ENCODE peak calls at places on chromosome 7, in ten cellular contexts. G, H, O, W, Y, J, I, Z, F and A are unnamed samples.

GRCh38 chr7:66099232-66099550 is 15.5 kb upstream of the CRCP start:
- DNase-seq in G (no peak), H (no peak), O (no peak), W (no peak), Y (no peak), J (peak), I (peak), Z (no peak), F (no peak), A (no peak)

GRCh38 chr7:83643012-83643411 is 5.9 kb downstream of the SEMA3E start:
- DNase-seq in G (no peak), H (no peak), O (no peak), W (no peak), Y (no peak), J (no peak), I (no peak), Z (no peak), F (no peak), A (no peak)

GRCh38 chr7:54141565-54141964 is 400.6 kb upstream of the VSTM2A start:
- DNase-seq in G (no peak), H (no peak), O (no peak), W (no peak), Y (no peak), J (no peak), I (no peak), Z (no peak), F (no peak), A (no peak)

GRCh38 chr7:79459381-79459780 is 5.9 kb upstream of the MAGI2 start:
- DNase-seq in G (no peak), H (no peak), O (no peak), W (no peak), Y (no peak), J (no peak), I (no peak), Z (no peak), F (peak), A (no peak)

GRCh38 chr7:72710983-72711382 is 117.0 kb downstream of the TYW1B start:
- DNase-seq in G (no peak), H (no peak), O (no peak), W (no peak), Y (no peak), J (no peak), I (no peak), Z (no peak), F (no peak), A (no peak)

GRCh38 chr7:39248041-39248692 is 270.5 kb downstream of the POU6F2 start:
- DNase-seq in G (no peak), H (no peak), O (no peak), W (no peak), Y (no peak), J (no peak), I (no peak), Z (no peak), F (no peak), A (no peak)

GRCh38 chr7:129783097-129783919 is 169.5 kb downstream of the UBE2H start:
- DNase-seq in G (no peak), H (no peak), O (no peak), W (no peak), Y (no peak), J (no peak), I (no peak), Z (no peak), F (no peak), A (no peak)

GRCh38 chr7:155880721-155881120 is 68.5 kb upstream of the SHH start:
- DNase-seq in G (no peak), H (no peak), O (no peak), W (no peak), Y (no peak), J (no peak), I (no peak), Z (no peak), F (no peak), A (no peak)

GRCh38 chr7:132475037-132475668 is 101.1 kb downstream of the PLXNA4 start:
- DNase-seq in G (no peak), H (no peak), O (no peak), W (no peak), Y (no peak), J (no peak), I (no peak), Z (no peak), F (no peak), A (no peak)

GRCh38 chr7:934469-935320 is 19.8 kb downstream of the ADAP1 start:
- DNase-seq in G (no peak), H (no peak), O (no peak), W (no peak), Y (no peak), J (no peak), I (no peak), Z (no peak), F (no peak), A (no peak)

GRCh38 chr7:140542226-140542625 is 62.9 kb upstream of the MKRN1 start:
- DNase-seq in G (no peak), H (no peak), O (no peak), W (no peak), Y (no peak), J (peak), I (peak), Z (no peak), F (peak), A (no peak)

GRCh38 chr7:151078233-151079040 is 2.2 kb downstream of the FASTK start:
- DNase-seq in G (no peak), H (no peak), O (no peak), W (no peak), Y (no peak), J (no peak), I (no peak), Z (no peak), F (no peak), A (no peak)

GRCh38 chr7:64602518-64602917 is 39.6 kb upstream of the ZNF680 start:
- DNase-seq in G (no peak), H (no peak), O (no peak), W (no peak), Y (no peak), J (peak), I (no peak), Z (no peak), F (peak), A (no peak)

GRCh38 chr7:19538036-19538435 is 170.8 kb downstream of the POLR1F start:
- DNase-seq in G (no peak), H (no peak), O (peak), W (no peak), Y (no peak), J (peak), I (no peak), Z (no peak), F (no peak), A (no peak)

GRCh38 chr7:101021703-101022102 is 1.8 kb downstream of the MUC17 start:
- DNase-seq in G (no peak), H (no peak), O (no peak), W (no peak), Y (no peak), J (no peak), I (peak), Z (no peak), F (no peak), A (no peak)

GRCh38 chr7:67716729-67717128 is 720.1 kb downstream of the TYW1 start:
- DNase-seq in G (no peak), H (no peak), O (no peak), W (no peak), Y (peak), J (no peak), I (peak), Z (no peak), F (no peak), A (no peak)

GRCh38 chr7:81704595-81704994 is 65.3 kb downstream of the HGF start:
- DNase-seq in G (no peak), H (no peak), O (no peak), W (no peak), Y (no peak), J (no peak), I (no peak), Z (no peak), F (no peak), A (no peak)

GRCh38 chr7:8982338-8982994 is 549.1 kb downstream of the NXPH1 start:
- DNase-seq in G (no peak), H (no peak), O (no peak), W (peak), Y (no peak), J (no peak), I (no peak), Z (no peak), F (no peak), A (no peak)

GRCh38 chr7:116316838-116317612 is 106.7 kb downstream of the TES start:
- DNase-seq in G (no peak), H (no peak), O (no peak), W (no peak), Y (no peak), J (peak), I (peak), Z (peak), F (peak), A (peak)